ENCODE peak calls at places on chromosomes 13 and 19, in nine cellular contexts. G is fibroblast of lung, T is HFF-Myc, H is Calu3, Z is BJ, M is cardiac muscle cell, L is ovary, C is AG09309, Q is epithelial cell of esophagus. N is an unnamed sample.

GRCh38 chr19:45139286-45140143 is 21.3 kb downstream of the NKPD1 start:
- DNase-seq in G (no peak), T (no peak), H (no peak), Z (no peak), M (no peak), L (no peak), C (no peak), Q (no peak), N (no peak)

GRCh38 chr13:44884076-44884729 is 105.1 kb downstream of the NUFIP1 start:
- DNase-seq in G (peak; percentile 83), T (peak; percentile 40), H (no peak), Z (peak; percentile 31), M (peak; percentile 77), L (no peak), C (no peak), Q (peak; percentile 54), N (peak; percentile 11)

GRCh38 chr19:34217952-34218817 is 36.2 kb upstream of the GARRE1 start:
- DNase-seq in G (peak; percentile 99), T (peak; percentile 76), H (peak; percentile 73), Z (peak; percentile 74), M (peak; percentile 91), L (no peak), C (peak; percentile 99), Q (peak; percentile 81), N (peak; percentile 94)

GRCh38 chr19:46216612-46217011 is 12.9 kb upstream of the IGFL1 start:
- DNase-seq in G (no peak), T (no peak), H (no peak), Z (no peak), M (no peak), L (no peak), C (no peak), Q (no peak), N (no peak)

GRCh38 chr19:39735688-39736087 is 2.1 kb downstream of the CLC start:
- DNase-seq in G (no peak), T (no peak), H (no peak), Z (no peak), M (no peak), L (no peak), C (no peak), Q (no peak), N (no peak)

GRCh38 chr13:90933097-90933826 is 414.2 kb upstream of the MIR17HG start:
- DNase-seq in G (no peak), T (no peak), H (no peak), Z (no peak), M (no peak), L (no peak), C (no peak), Q (peak; percentile 15), N (peak; percentile 15)

GRCh38 chr19:35899547-35900214 is 659 bp downstream of the NFKBID start:
- DNase-seq in G (peak; percentile 82), T (peak; percentile 38), H (peak; percentile 86), Z (no peak), M (peak; percentile 82), L (peak; percentile 80), C (no peak), Q (peak; percentile 90), N (peak; percentile 87)

GRCh38 chr13:42116225-42116624 is 67.8 kb downstream of the DGKH start:
- DNase-seq in G (no peak), T (no peak), H (no peak), Z (no peak), M (peak; percentile 17), L (no peak), C (no peak), Q (peak; percentile 88), N (peak; percentile 39)

DNA sequence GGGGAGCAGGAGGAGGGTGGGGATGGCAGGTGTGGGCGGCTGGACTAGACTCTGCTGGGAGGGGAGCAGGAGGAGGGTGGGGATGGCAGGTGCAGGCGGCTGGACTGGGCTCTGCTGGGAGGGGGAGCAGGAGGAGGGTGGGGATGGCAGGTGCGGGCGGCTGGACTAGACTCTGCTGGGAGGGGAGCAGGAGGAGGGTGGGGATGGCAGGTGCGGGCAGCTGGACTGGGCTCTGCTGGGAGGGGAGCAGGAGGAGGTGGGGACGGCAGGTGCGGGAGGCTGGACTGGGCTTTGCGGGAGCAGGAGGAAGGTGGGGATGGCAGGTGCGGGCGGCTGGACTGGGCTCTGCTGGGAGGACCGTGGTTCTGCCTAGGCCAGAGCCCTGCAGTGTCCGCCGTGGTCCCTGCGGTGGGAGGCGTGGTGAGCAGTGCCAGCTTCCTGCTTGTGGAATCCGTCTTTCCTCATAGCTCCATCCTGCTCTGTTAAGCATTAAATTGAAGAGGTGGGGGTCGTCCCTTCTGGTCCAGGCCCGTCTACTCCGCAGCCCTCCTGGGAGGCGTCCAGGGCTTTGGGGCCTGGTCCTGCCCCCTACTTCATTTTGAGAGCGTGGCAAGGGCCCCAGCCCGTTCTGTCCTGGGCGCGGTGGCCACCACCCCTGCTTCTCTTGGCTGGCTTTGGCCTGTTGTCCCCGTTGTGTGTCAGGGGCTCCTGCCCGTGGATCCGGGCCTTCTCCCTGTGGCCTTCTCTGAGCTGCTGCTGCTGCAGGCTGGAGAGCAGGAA is 4.7 kb downstream of the SPPL2B start:
- DNase-seq in G (no peak), T (no peak), H (no peak), Z (no peak), M (no peak), L (peak; percentile 13), C (no peak), Q (no peak), N (no peak)
- TF ChIP-seq CTCF in G (no peak), T (no peak), H (no peak), Z (no peak), M (no peak), L (no peak), C (no peak), Q (no peak), N (no peak)

GRCh38 chr13:47790755-47791154 is 210.3 kb downstream of the SUCLA2 start:
- DNase-seq in G (no peak), T (no peak), H (no peak), Z (no peak), M (no peak), L (no peak), C (no peak), Q (no peak), N (no peak)

GRCh38 chr13:47798906-47799305 is 202.2 kb downstream of the SUCLA2 start:
- DNase-seq in G (peak; percentile 7), T (no peak), H (no peak), Z (no peak), M (peak; percentile 54), L (no peak), C (peak; percentile 1), Q (peak; percentile 19), N (peak; percentile 48)

GRCh38 chr13:47798194-47798593 is 202.9 kb downstream of the SUCLA2 start:
- DNase-seq in G (no peak), T (no peak), H (no peak), Z (no peak), M (no peak), L (no peak), C (no peak), Q (peak; percentile 9), N (no peak)

GRCh38 chr13:47796816-47797215 is 204.3 kb downstream of the SUCLA2 start:
- DNase-seq in G (no peak), T (no peak), H (no peak), Z (no peak), M (no peak), L (no peak), C (no peak), Q (no peak), N (no peak)

GRCh38 chr13:47794963-47795362 is 206.1 kb downstream of the SUCLA2 start:
- DNase-seq in G (no peak), T (no peak), H (no peak), Z (no peak), M (peak; percentile 41), L (no peak), C (no peak), Q (no peak), N (peak; percentile 42)
- TF ChIP-seq CTCF in G (peak; percentile 52), T (peak; percentile 63), H (no peak), Z (peak; percentile 55), M (peak; percentile 70), L (no peak), C (peak; percentile 62), Q (peak; percentile 56), N (peak; percentile 38)

GRCh38 chr19:16184665-16185122 is 516 bp upstream of the FAM32A start:
- DNase-seq in G (no peak), T (no peak), H (no peak), Z (no peak), M (no peak), L (no peak), C (no peak), Q (no peak), N (no peak)

GRCh38 chr19:16180611-16181010 is 4.6 kb upstream of the FAM32A start:
- DNase-seq in G (peak; percentile 84), T (peak; percentile 60), H (no peak), Z (peak; percentile 63), M (peak; percentile 52), L (no peak), C (peak; percentile 54), Q (peak; percentile 74), N (no peak)

GRCh38 chr19:16188521-16188920 is 3.3 kb downstream of the FAM32A start:
- DNase-seq in G (no peak), T (no peak), H (no peak), Z (no peak), M (no peak), L (no peak), C (no peak), Q (no peak), N (no peak)

GRCh38 chr19:16185925-16186234 is 670 bp downstream of the FAM32A start:
- DNase-seq in G (peak; percentile 32), T (no peak), H (no peak), Z (no peak), M (no peak), L (no peak), C (no peak), Q (no peak), N (no peak)

DNA sequence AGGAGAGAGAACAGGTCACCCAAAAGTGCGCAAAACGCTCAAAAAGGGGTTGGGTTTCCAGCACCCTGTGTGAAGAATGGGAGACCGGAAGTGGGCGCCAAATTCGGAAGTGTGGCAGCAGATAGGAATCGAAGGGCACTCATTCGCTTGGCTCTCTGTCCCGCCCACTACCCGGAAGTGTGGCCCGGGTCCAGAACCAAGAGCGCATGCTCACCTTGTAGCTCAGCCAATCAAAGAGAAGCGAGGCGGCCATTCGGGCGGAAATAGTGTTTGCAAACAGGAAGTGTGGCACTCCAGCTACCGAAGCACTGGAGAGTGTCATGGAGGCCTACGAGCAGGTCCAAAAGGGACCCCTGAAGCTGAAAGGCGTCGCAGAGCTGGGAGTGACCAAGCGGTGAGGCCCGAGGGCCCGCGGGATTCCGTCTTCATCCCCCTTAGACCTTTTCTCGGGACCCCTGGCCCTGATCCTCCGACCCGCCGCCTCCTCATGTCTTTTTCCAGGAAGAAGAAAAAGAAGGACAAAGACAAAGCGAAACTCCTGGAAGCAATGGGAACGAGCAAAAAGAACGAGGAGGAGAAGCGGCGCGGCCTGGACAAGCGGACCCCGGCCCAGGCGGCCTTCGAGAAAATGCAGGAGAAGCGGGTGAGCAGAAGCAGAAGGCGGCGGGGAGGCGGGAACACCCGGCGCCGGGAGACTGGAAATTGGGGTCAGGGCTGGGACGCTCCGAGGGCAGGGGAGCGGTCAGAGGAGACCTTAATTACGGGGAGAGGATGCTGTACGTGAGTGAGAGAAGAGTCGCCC is at the start of gene FAM32A:
- DNase-seq in G (peak; percentile 99), T (peak; percentile 98), H (peak; percentile 95), Z (peak; percentile 96), M (peak; percentile 99), L (peak; percentile 99), C (peak; percentile 95), Q (peak; percentile 100), N (peak; percentile 100)
- TF ChIP-seq CTCF in G (peak; percentile 36), T (peak; percentile 13), H (peak; percentile 19), Z (peak; percentile 25), M (no peak), L (peak; percentile 14), C (peak; percentile 10), Q (peak; percentile 43), N (no peak)

DNA sequence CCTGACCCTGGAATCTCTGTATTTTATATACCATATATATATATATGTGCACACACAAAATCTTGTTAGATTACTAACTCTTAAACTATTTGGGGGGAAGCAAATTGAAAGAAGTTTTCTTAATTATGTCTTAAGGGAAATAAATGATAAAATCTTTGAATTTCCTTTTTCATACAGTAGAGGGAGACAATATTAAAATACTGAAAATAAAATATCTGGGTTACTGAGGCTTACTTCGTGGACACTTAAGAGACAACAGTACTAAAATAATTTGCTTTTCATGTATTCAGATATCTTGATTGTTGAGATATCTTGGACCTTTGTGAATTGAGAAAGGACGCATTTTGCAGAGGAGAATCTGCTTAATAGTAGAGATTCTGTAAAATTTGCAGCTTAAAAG is 17.0 kb downstream of the SUGT1 start:
- DNase-seq in G (no peak), T (no peak), H (no peak), Z (no peak), M (no peak), L (no peak), C (no peak), Q (no peak), N (no peak)
- TF ChIP-seq CTCF in G (no peak), T (no peak), H (no peak), Z (peak; percentile 2), M (no peak), L (no peak), C (no peak), Q (no peak), N (no peak)

N was measured in MCF 10A.